ENCODE peak calls at places on chromosomes 3 and 15, in four cellular contexts. B, E, Y and H are unnamed samples.

GRCh38 chr15:79970921-79971434 is at the start of gene BCL2A1:
- DNase-seq in B (peak; percentile 17), E (peak; percentile 29), Y (no peak), H (peak; percentile 25)

GRCh38 chr3:30258426-30259392 is 347.7 kb upstream of the TGFBR2 start:
- DNase-seq in B (no peak), E (no peak), Y (no peak), H (no peak)

GRCh38 chr3:44439499-44440295 is 37.8 kb downstream of the ZNF445 start:
- DNase-seq in B (peak; percentile 69), E (peak; percentile 72), Y (peak; percentile 93), H (peak; percentile 89)

GRCh38 chr15:100959066-100960050 is 40.2 kb downstream of the LRRK1 start:
- DNase-seq in B (no peak), E (no peak), Y (no peak), H (peak; percentile 78)

GRCh38 chr3:126646662-126647061 is 8.3 kb downstream of the TXNRD3 start:
- DNase-seq in B (no peak), E (no peak), Y (no peak), H (no peak)

GRCh38 chr3:98655666-98656065 is 62.3 kb upstream of the CPOX start:
- DNase-seq in B (no peak), E (no peak), Y (no peak), H (no peak)

GRCh38 chr3:33848624-33849347 is 50.4 kb downstream of the PDCD6IP start:
- DNase-seq in B (no peak), E (no peak), Y (no peak), H (no peak)

GRCh38 chr15:83843511-83843910 is 189.6 kb downstream of the ADAMTSL3 start:
- DNase-seq in B (no peak), E (no peak), Y (no peak), H (no peak)

GRCh38 chr3:115418583-115418982 is 204.7 kb upstream of the GAP43 start:
- DNase-seq in B (no peak), E (no peak), Y (no peak), H (no peak)

GRCh38 chr3:13282528-13282985 is 137.6 kb downstream of the NUP210 start:
- DNase-seq in B (no peak), E (no peak), Y (peak; percentile 75), H (peak; percentile 72)

GRCh38 chr3:45864760-45865567 is 21.4 kb upstream of the CCR9 start:
- DNase-seq in B (no peak), E (no peak), Y (no peak), H (no peak)

GRCh38 chr3:184282941-184283340 is 7.1 kb downstream of the ECE2 start:
- DNase-seq in B (no peak), E (no peak), Y (no peak), H (no peak)

GRCh38 chr3:185270262-185270955 is 16.6 kb upstream of the EHHADH start:
- DNase-seq in B (peak; percentile 26), E (no peak), Y (peak; percentile 54), H (no peak)

GRCh38 chr15:57444877-57445513 is 68.7 kb downstream of the CGNL1 start:
- DNase-seq in B (no peak), E (no peak), Y (no peak), H (no peak)

GRCh38 chr3:62493116-62493801 is 119.9 kb upstream of the FEZF2 start:
- DNase-seq in B (no peak), E (no peak), Y (no peak), H (no peak)

GRCh38 chr3:172913911-172914730 is 163.6 kb downstream of the ECT2 start:
- DNase-seq in B (no peak), E (no peak), Y (no peak), H (no peak)

GRCh38 chr3:50370594-50370993 is 11.3 kb upstream of the TMEM115 start:
- DNase-seq in B (no peak), E (no peak), Y (no peak), H (no peak)

GRCh38 chr15:39578851-39579486 is 1.9 kb upstream of the THBS1 start:
- DNase-seq in B (no peak), E (no peak), Y (no peak), H (no peak)

GRCh38 chr15:98658831-98659699 is 10.7 kb downstream of the IGF1R start:
- DNase-seq in B (peak; percentile 21), E (no peak), Y (peak; percentile 41), H (no peak)

GRCh38 chr15:48800811-48801460 is 9.9 kb downstream of the CEP152 start:
- DNase-seq in B (no peak), E (no peak), Y (no peak), H (no peak)

GRCh38 chr3:71753716-71754609 is at the start of gene GPR27:
- DNase-seq in B (no peak), E (no peak), Y (no peak), H (peak; percentile 84)

GRCh38 chr3:140447991-140448390 is 229.9 kb upstream of the TRIM42 start:
- DNase-seq in B (no peak), E (no peak), Y (no peak), H (no peak)

GRCh38 chr3:125151916-125152315 is 60.6 kb downstream of the SLC12A8 start:
- DNase-seq in B (no peak), E (no peak), Y (no peak), H (no peak)

GRCh38 chr3:47016934-47017435 is 37.5 kb downstream of the NBEAL2 start:
- DNase-seq in B (no peak), E (no peak), Y (peak; percentile 80), H (no peak)

GRCh38 chr15:52464478-52464877 is 64.2 kb downstream of the MYO5A start:
- DNase-seq in B (no peak), E (no peak), Y (no peak), H (no peak)
- TF ChIP-seq POLR2AphosphoS5 in B (no peak), E (no peak), Y (no peak), H (no peak)

GRCh38 chr3:14861451-14862302 is 42.9 kb downstream of the FGD5 start:
- DNase-seq in B (no peak), E (no peak), Y (no peak), H (peak; percentile 63)
- H3K27ac ChIP-seq in B (no peak overlapping the region), E (no peak overlapping the region), Y (no peak overlapping the region), H (peak overlapping the region; percentile 41)

GRCh38 chr3:157069406-157069805 is 90.5 kb downstream of the CCNL1 start:
- DNase-seq in B (no peak), E (no peak), Y (no peak), H (no peak)

GRCh38 chr3:157073810-157074209 is 86.1 kb downstream of the CCNL1 start:
- DNase-seq in B (no peak), E (no peak), Y (no peak), H (no peak)

GRCh38 chr3:157070600-157070999 is 89.3 kb downstream of the CCNL1 start:
- DNase-seq in B (no peak), E (no peak), Y (no peak), H (no peak)

GRCh38 chr3:157070186-157070585 is 89.8 kb downstream of the CCNL1 start:
- DNase-seq in B (no peak), E (no peak), Y (no peak), H (no peak)

GRCh38 chr3:157071744-157072525 is 88.0 kb downstream of the CCNL1 start:
- DNase-seq in B (no peak), E (no peak), Y (no peak), H (no peak)
- TF ChIP-seq CTCF in B (no peak), E (no peak), Y (no peak), H (no peak)

GRCh38 chr15:75194397-75194796 is 7.3 kb upstream of the C15orf39 start:
- DNase-seq in B (no peak), E (no peak), Y (no peak), H (no peak)

GRCh38 chr15:75193976-75194375 is 7.7 kb upstream of the C15orf39 start:
- DNase-seq in B (no peak), E (no peak), Y (no peak), H (no peak)

GRCh38 chr15:75197062-75197630 is 4.5 kb upstream of the C15orf39 start:
- DNase-seq in B (no peak), E (no peak), Y (no peak), H (no peak)

GRCh38 chr15:75195766-75196241 is 5.9 kb upstream of the C15orf39 start:
- DNase-seq in B (no peak), E (no peak), Y (no peak), H (peak; percentile 72)

DNA sequence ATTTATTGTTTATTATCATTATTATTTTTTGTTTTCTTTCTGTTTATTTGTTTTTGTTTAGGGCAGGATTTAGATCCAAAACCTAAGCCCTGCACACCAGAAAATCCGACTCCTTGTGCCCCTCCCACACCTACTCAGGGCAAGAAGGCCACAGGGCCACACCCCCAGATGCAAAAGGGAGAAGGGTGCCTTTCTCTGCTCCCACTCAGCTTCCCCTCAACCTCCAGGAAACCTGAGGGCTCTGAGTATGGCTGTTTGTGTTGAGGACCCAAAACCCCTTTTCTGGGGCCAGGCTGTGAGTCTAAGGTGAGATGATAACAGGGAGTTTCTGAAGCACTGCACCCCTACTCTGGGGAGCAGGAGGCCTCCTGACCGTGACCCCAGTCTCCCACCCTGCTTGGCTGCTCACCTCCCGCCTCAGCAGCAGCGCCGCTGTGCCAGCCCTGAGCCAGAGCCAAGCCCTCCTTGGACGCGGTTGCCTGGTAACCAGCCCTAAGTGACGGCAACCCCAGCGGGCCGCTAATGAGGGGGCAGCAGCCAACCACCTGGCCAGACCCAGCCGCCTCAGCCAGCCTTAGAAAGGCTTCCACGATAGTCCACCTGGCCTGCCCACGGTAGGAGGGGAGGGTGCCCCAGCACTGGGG is 6.4 kb upstream of the C15orf39 start:
- DNase-seq in B (peak; percentile 44), E (no peak), Y (no peak), H (peak; percentile 75)
- TF ChIP-seq POLR2AphosphoS5 in B (no peak), E (no peak), Y (no peak), H (no peak)

DNA sequence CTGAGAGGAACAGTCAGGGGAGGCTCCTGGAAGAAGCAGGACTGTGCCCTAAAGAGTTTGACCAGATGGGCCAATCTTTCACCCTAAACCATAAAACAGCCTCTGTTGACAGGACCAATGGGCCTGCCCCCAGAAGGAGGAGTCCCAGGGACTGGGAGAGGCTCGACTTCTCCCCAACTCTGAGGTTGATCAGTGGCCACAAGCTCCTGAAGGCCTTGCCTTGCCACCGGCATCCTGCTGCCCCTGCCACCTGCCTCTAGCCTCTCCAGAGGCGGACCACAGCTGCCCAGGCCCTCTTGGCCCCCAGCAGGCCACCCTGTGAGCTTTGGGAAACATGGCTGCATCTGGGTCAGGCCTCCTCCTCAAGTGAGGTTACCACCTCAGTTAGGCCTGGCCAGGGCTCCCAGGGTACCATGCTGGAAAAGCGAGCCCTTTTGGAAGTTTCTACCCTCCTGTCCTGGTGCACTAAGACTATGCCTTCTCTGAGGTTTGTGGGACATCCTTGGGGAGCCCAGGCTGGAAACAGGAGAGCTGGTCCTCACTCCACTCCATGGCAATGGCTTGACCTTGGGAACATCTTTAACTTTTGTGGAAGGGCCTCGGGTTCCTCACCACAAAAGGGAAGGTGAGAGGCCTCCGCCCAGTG is 2.9 kb downstream of the VIPR1 start:
- DNase-seq in B (peak; percentile 75), E (peak; percentile 15), Y (no peak), H (peak; percentile 73)
- H3K27ac ChIP-seq in B (peak overlapping the region; percentile 89), E (no peak overlapping the region), Y (no peak overlapping the region), H (no peak overlapping the region)

DNA sequence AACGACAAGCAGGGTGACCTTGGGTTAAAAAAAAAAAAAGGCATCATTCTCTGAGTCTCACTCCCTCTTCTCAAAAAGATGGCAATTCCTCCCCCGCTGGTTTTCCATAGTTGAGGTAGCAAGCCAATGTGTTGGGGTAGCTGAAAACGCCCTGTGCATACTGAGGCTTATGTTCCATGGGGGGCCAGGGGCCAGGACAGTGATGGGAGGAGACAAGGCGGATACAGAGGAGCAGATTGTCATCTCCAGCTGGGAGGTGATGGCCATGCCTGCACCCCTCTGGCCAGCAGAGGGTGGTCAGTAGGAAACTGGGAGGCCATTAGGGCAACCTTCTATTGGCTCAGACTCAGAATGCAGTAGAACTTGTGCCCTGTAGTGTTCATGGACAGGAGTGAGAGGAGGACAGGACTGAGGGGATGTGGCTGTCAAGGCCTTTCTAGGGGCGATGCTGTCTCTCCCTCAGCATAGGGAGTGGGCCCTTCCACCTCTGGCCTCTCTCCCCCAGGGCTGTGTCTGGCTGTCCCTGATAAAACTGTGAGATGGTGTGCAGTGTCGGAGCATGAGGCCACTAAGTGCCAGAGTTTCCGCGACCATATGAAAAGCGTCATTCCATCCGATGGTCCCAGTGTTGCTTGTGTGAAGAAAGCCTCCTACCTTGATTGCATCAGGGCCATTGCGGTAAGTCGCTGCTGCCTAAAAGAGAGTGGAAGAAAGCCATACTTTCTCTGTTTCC is 1.9 kb downstream of the TF start:
- DNase-seq in B (no peak), E (no peak), Y (peak; percentile 24), H (no peak)
- TF ChIP-seq CTCF in B (no peak), E (no peak), Y (no peak), H (no peak)